ENCODE peak calls at places on chromosomes 2 and 18, in seven cellular contexts. K is astrocyte; C is Panc1; P is stomach; F is hepatocyte; L is psoas muscle; R is CD8-positive, alpha-beta T cell. W is an unnamed sample.
A peak's percentile ranks its signal among the peaks of the same experiment; 100 is the strongest.

GRCh38 chr2:186426153-186427016 is 59.7 kb upstream of the ZC3H15 start:
- DNase-seq in P (no peak), R (no peak), C (no peak), F (no peak), L (no peak), K (peak; percentile 14), W (no peak)

GRCh38 chr2:98040331-98040939 is 44.7 kb upstream of the TMEM131 start:
- DNase-seq in P (no peak), R (no peak), L (no peak), C (no peak), F (no peak), K (no peak), W (no peak)

GRCh38 chr18:79512461-79513380 is 117.0 kb downstream of the NFATC1 start:
- DNase-seq in P (peak; percentile 23), C (no peak), R (no peak), F (no peak), L (no peak), K (no peak), W (no peak)

GRCh38 chr2:10536569-10537133 is 88.5 kb upstream of the ODC1 start:
- DNase-seq in P (no peak), C (peak; percentile 83), L (no peak), R (no peak), F (no peak), K (no peak), W (no peak)

GRCh38 chr18:59662008-59662701 is 35.1 kb downstream of the CCBE1 start:
- DNase-seq in R (no peak), K (peak; percentile 58), F (no peak), L (no peak), P (no peak), C (no peak), W (no peak)

GRCh38 chr2:122191331-122191730 is 435.9 kb downstream of the TSN start:
- DNase-seq in F (peak; percentile 74), R (no peak), L (no peak), K (no peak), C (peak; percentile 7), P (no peak), W (no peak)

GRCh38 chr2:64654993-64655666 is 1.4 kb upstream of the SERTAD2 start:
- DNase-seq in C (no peak), F (peak; percentile 46), K (no peak), P (no peak), R (no peak), L (no peak), W (no peak)

GRCh38 chr2:75200140-75200985 is 1.0 kb upstream of the TACR1 start:
- DNase-seq in R (no peak), P (peak; percentile 79), F (peak; percentile 35), C (no peak), K (peak; percentile 39), L (peak; percentile 49), W (peak; percentile 72)

GRCh38 chr18:8816233-8816632 is 110.9 kb downstream of the MTCL1 start:
- DNase-seq in L (no peak), R (no peak), C (no peak), P (no peak), F (no peak), K (peak; percentile 77), W (no peak)

GRCh38 chr18:39724652-39725051 is 2159.1 kb upstream of the CELF4 start:
- DNase-seq in P (no peak), C (no peak), R (no peak), L (no peak), F (no peak), K (peak; percentile 23), W (no peak)
- TF ChIP-seq CTCF in P (no peak), C (no peak), R (no peak), L (no peak), F (no peak), K (no peak), W (no peak)

DNA sequence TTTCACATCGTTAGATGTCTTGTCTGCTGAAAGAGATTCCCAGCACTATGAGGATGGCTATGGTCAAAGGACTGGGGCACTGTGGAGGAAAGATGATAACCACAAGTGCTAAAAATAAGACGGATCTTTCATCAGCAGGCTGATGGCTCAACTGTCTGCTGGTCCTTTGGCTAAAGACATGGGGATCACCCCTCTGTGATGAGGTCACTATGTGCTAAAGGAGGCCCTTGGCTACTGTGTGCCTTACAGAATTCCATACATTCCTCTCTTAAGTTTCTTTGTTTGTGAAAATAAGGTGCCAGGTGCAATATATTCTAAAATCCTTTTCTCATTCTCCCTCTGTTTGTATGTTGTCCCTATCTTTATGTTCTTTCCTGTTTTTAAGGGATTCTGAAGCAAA is 39.7 kb upstream of the LYPD6 start:
- DNase-seq in C (no peak), K (no peak), R (no peak), P (no peak), L (no peak), F (no peak), W (no peak)
- H3K27ac ChIP-seq in C (no peak overlapping the region), K (no peak overlapping the region), R (no peak overlapping the region), P (no peak overlapping the region), L (no peak overlapping the region), F (no peak overlapping the region), W (no peak overlapping the region)

GRCh38 chr2:73173781-73174180 is 28.6 kb upstream of the NOTO start:
- DNase-seq in K (no peak), C (no peak), F (no peak), P (no peak), L (no peak), R (no peak), W (no peak)
- H3K27me3 ChIP-seq in K (peaks cover 30% of the 10 kb centered on the region), C (peaks cover 3% of the 10 kb centered on the region), F (peaks cover 22% of the 10 kb centered on the region), P (peaks cover 57% of the 10 kb centered on the region), L (peaks cover 36% of the 10 kb centered on the region), R (no peaks in the 10 kb centered on the region), W (no peaks in the 10 kb centered on the region)

GRCh38 chr2:108169982-108170625 is 69.7 kb upstream of the SULT1C3 start:
- DNase-seq in R (no peak), P (no peak), F (peak; percentile 13), L (no peak), K (peak; percentile 6), C (no peak), W (no peak)
- TF ChIP-seq CTCF in R (peak; percentile 16), P (no peak), F (peak; percentile 55), L (peak; percentile 8), K (peak; percentile 50), C (peak; percentile 63), W (peak; percentile 52)

GRCh38 chr2:15222856-15223255 is 338.3 kb downstream of the NBAS start:
- DNase-seq in K (no peak), C (no peak), R (no peak), L (no peak), P (no peak), F (no peak), W (no peak)

GRCh38 chr2:15223887-15224286 is 337.2 kb downstream of the NBAS start:
- DNase-seq in F (no peak), R (no peak), C (no peak), L (no peak), P (no peak), K (peak; percentile 73), W (no peak)

GRCh38 chr2:15220618-15221017 is 340.5 kb downstream of the NBAS start:
- DNase-seq in P (no peak), C (no peak), R (no peak), K (no peak), L (no peak), F (no peak), W (no peak)

GRCh38 chr2:15230599-15231192 is 330.4 kb downstream of the NBAS start:
- DNase-seq in C (no peak), F (no peak), K (no peak), P (no peak), R (no peak), L (no peak), W (no peak)

DNA sequence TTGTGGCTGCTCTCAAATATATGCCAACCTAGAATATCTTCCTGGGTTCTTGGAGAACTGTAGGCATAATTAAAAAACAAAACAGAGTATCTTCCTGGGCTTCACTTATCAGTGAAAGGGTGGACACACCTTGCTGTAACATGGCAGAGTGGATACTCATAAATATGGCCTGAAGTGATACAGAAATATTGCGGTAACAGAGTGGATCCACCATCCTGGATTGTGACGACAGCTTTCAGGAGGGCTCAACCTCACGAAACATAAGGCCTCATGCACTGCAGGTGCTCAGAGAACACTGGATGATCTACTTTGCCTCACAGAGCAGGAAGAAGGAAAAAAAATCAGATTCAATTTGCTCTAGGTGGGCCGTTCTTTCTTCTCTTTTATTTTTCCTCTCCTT is 336.0 kb downstream of the NBAS start:
- DNase-seq in K (no peak), F (no peak), L (no peak), R (no peak), C (no peak), P (no peak), W (no peak)
- H3K27ac ChIP-seq in K (no peak overlapping the region), F (no peak overlapping the region), L (no peak overlapping the region), R (no peak overlapping the region), C (no peak overlapping the region), P (no peak overlapping the region), W (no peak overlapping the region)

GRCh38 chr18:41371718-41372117 is 583.3 kb upstream of the PIK3C3 start:
- DNase-seq in K (no peak), F (peak; percentile 17), P (no peak), L (no peak), C (no peak), R (no peak), W (no peak)
- H3K27me3 ChIP-seq in K (no peaks in the 10 kb centered on the region), F (no peaks in the 10 kb centered on the region), P (no peaks in the 10 kb centered on the region), L (no peaks in the 10 kb centered on the region), C (no peaks in the 10 kb centered on the region), R (no peaks in the 10 kb centered on the region), W (no peaks in the 10 kb centered on the region)

GRCh38 chr18:48009116-48009825 is 78.8 kb upstream of the SMAD2 start:
- DNase-seq in C (no peak), L (no peak), F (no peak), R (no peak), K (no peak), P (no peak), W (no peak)

GRCh38 chr18:48007381-48007780 is 76.9 kb upstream of the SMAD2 start:
- DNase-seq in L (no peak), F (no peak), R (no peak), P (no peak), K (no peak), C (no peak), W (no peak)

GRCh38 chr18:48006415-48007175 is 76.1 kb upstream of the SMAD2 start:
- DNase-seq in L (no peak), R (no peak), C (no peak), K (no peak), F (no peak), P (no peak), W (no peak)

GRCh38 chr18:48010264-48010663 is 79.8 kb upstream of the SMAD2 start:
- DNase-seq in L (no peak), F (no peak), K (no peak), R (no peak), P (no peak), C (no peak), W (no peak)

DNA sequence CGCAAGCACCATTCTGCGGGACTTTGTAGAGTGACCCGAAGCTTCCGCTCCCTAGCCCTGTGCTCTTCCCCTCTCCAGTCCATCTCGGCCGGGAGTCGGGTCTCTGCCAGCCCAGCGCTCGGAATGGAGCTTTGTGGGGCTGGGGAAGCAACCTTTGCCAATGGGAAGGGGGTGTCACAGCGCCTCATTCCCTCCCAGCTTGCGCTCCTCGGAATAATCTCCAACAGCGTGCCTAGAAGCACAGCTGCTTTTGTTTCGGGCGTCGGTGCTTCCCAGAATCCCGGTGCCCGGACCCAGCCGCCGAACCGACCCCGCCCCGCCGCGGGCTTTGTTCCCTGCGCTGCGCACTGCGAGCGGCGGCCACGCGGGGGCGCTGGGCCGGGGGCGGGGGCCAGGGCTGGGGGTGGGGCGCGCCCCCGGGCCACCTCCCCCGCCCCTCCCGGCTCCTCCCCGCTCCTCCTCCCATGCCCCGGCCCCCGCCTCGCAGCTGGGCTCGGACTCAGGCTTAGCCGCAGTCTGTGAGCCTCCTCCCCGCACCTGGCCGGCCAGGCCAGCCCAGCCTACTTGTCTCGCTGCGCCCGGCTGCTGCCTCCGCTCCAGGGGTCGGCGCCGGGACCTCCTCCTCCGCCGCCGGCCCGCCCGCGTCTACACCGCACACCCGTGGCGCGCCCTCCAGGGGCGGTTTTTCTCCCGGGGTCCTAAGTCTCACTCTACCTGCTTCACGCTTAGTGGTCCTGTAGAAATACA is 77.7 kb upstream of the SMAD2 start:
- DNase-seq in C (no peak), L (peak; percentile 68), K (peak; percentile 30), P (peak; percentile 78), F (peak; percentile 89), R (no peak), W (peak; percentile 78)
- TF ChIP-seq CTCF in C (peak; percentile 87), L (peak; percentile 76), K (no peak), P (no peak), F (peak; percentile 57), R (peak; percentile 76), W (peak; percentile 17)

W was measured in thyroid gland.